ENCODE peak calls at places on chromosome 10, in nine cellular contexts. D is ascending aorta; R is activated naive CD4-positive, alpha-beta T cell; A is HCEC 1CT; C is HFF-Myc; V is PC-9; Z is H54; F is spleen; L is colonic mucosa. G is an unnamed sample.

GRCh38 chr10:119022846-119023552 is 6.5 kb upstream of the NANOS1 start:
- DNase-seq in R (no peak), Z (peak; percentile 84), C (peak; percentile 81), V (peak; percentile 50), D (no peak), L (no peak), A (peak; percentile 84), F (no peak), G (no peak)

GRCh38 chr10:4763960-4764428 is 62.0 kb upstream of the AKR1E2 start:
- DNase-seq in R (no peak), C (peak; percentile 72), D (no peak), L (no peak), A (peak; percentile 95), V (no peak), Z (no peak), F (no peak), G (peak; percentile 33)

GRCh38 chr10:24989867-24990266 is 26.1 kb downstream of the ENKUR start:
- DNase-seq in C (no peak), A (peak; percentile 39), D (no peak), L (no peak), Z (no peak), F (no peak), V (no peak), R (no peak), G (no peak)

GRCh38 chr10:59240581-59241183 is 64.2 kb downstream of the PHYHIPL start:
- DNase-seq in R (no peak), C (peak; percentile 24), Z (no peak), L (peak; percentile 23), F (no peak), V (peak; percentile 4), A (peak; percentile 31), D (no peak), G (peak; percentile 49)

GRCh38 chr10:74292871-74293427 is 141.9 kb downstream of the ADK start:
- DNase-seq in L (no peak), R (no peak), Z (no peak), A (peak; percentile 79), C (no peak), D (no peak), F (no peak), V (peak; percentile 51), G (peak; percentile 34)

GRCh38 chr10:99996934-99997648 is 12.7 kb downstream of the DNMBP start:
- DNase-seq in D (no peak), Z (no peak), A (no peak), L (no peak), C (no peak), R (no peak), F (no peak), V (no peak), G (no peak)

GRCh38 chr10:119419931-119420330 is 122.6 kb downstream of the RGS10 start:
- DNase-seq in V (no peak), R (no peak), Z (no peak), C (no peak), F (no peak), D (no peak), L (no peak), A (no peak), G (no peak)

GRCh38 chr10:69268761-69269416 is 9.4 kb upstream of the HK1 start:
- DNase-seq in V (no peak), L (no peak), F (no peak), A (peak; percentile 72), R (no peak), D (no peak), C (no peak), Z (no peak), G (no peak)

GRCh38 chr10:99630439-99630838 is 10.2 kb upstream of the SLC25A28 start:
- DNase-seq in V (no peak), A (peak; percentile 67), Z (no peak), F (no peak), L (peak; percentile 29), D (no peak), C (no peak), R (no peak), G (peak; percentile 24)

GRCh38 chr10:87585565-87586514 is 73.8 kb upstream of the PAPSS2 start:
- DNase-seq in D (no peak), V (peak; percentile 25), F (no peak), A (peak; percentile 7), C (no peak), R (no peak), Z (no peak), L (peak; percentile 67), G (peak; percentile 41)

GRCh38 chr10:52451817-52452216 is 137.7 kb downstream of the DKK1 start:
- DNase-seq in A (peak; percentile 84), Z (no peak), V (peak; percentile 25), C (no peak), F (no peak), D (no peak), L (no peak), R (no peak), G (no peak)

GRCh38 chr10:31028076-31028475 is 3.6 kb downstream of the ZNF438 start:
- DNase-seq in L (no peak), A (no peak), Z (no peak), F (no peak), V (no peak), C (no peak), R (no peak), D (no peak), G (no peak)

GRCh38 chr10:93390691-93391090 is 91.4 kb downstream of the MYOF start:
- DNase-seq in F (no peak), Z (no peak), V (no peak), C (no peak), L (no peak), D (no peak), A (no peak), R (no peak), G (no peak)

GRCh38 chr10:107671968-107672367 is 507.5 kb upstream of the SORCS1 start:
- DNase-seq in R (no peak), A (no peak), L (no peak), F (no peak), Z (no peak), D (no peak), V (no peak), C (no peak), G (no peak)

GRCh38 chr10:67793313-67793712 is 44.7 kb downstream of the DNAJC12 start:
- DNase-seq in A (no peak), L (no peak), D (no peak), C (no peak), F (no peak), R (no peak), Z (no peak), V (no peak), G (no peak)

GRCh38 chr10:75428434-75429158 is 2.8 kb upstream of the LRMDA start:
- DNase-seq in F (no peak), V (no peak), L (no peak), R (no peak), D (no peak), A (no peak), Z (peak; percentile 94), C (no peak), G (no peak)

GRCh38 chr10:86070278-86070677 is 296.3 kb downstream of the GRID1 start:
- DNase-seq in V (no peak), A (no peak), R (no peak), Z (no peak), D (no peak), L (no peak), C (no peak), F (no peak), G (no peak)

GRCh38 chr10:110919349-110919931 is at the start of gene SHOC2:
- DNase-seq in R (peak; percentile 86), Z (no peak), V (peak; percentile 95), D (peak; percentile 100), C (no peak), L (peak; percentile 99), A (peak; percentile 78), F (peak; percentile 100), G (peak; percentile 94)

GRCh38 chr10:43408331-43408709 is 666 bp downstream of the HNRNPF start:
- DNase-seq in V (no peak), C (no peak), F (no peak), A (no peak), Z (no peak), D (no peak), L (no peak), R (no peak), G (no peak)

GRCh38 chr10:86749835-86750234 is 6.6 kb upstream of the BMPR1A start:
- DNase-seq in C (no peak), R (no peak), A (no peak), V (no peak), D (no peak), L (no peak), Z (no peak), F (no peak), G (no peak)

GRCh38 chr10:93315261-93315660 is 166.9 kb downstream of the MYOF start:
- DNase-seq in F (no peak), V (no peak), D (no peak), L (no peak), Z (no peak), R (no peak), C (no peak), A (no peak), G (no peak)

GRCh38 chr10:68955414-68955785 is 570 bp upstream of the DDX21 start:
- DNase-seq in C (no peak), D (no peak), Z (no peak), F (no peak), R (no peak), L (peak; percentile 18), A (peak; percentile 9), V (no peak), G (peak; percentile 28)

GRCh38 chr10:57338823-57339558 is 928.7 kb downstream of the IPMK start:
- DNase-seq in R (no peak), F (no peak), Z (peak; percentile 6), V (no peak), C (peak; percentile 15), A (peak; percentile 31), L (no peak), D (no peak), G (peak; percentile 45)

GRCh38 chr10:116888380-116889055 is 39.2 kb downstream of the ENO4 start:
- DNase-seq in Z (peak; percentile 73), C (peak; percentile 58), F (no peak), R (no peak), D (no peak), L (peak; percentile 62), A (peak; percentile 80), V (peak; percentile 63), G (peak; percentile 57)

GRCh38 chr10:110528224-110528997 is 30.7 kb downstream of the DUSP5 start:
- DNase-seq in C (no peak), F (no peak), A (no peak), V (no peak), L (no peak), D (no peak), R (no peak), Z (no peak), G (no peak)

GRCh38 chr10:99341860-99342517 is 12.8 kb downstream of the CNNM1 start:
- DNase-seq in C (no peak), V (no peak), Z (no peak), A (peak; percentile 50), R (no peak), F (no peak), L (no peak), D (no peak), G (no peak)

GRCh38 chr10:132534348-132535064 is 3.1 kb upstream of the INPP5A start:
- DNase-seq in D (no peak), C (no peak), V (no peak), F (no peak), Z (no peak), L (no peak), R (no peak), A (no peak), G (no peak)

GRCh38 chr10:10330481-10330880 is 687.2 kb upstream of the CELF2 start:
- DNase-seq in V (no peak), A (peak; percentile 11), D (no peak), C (no peak), R (no peak), L (no peak), Z (no peak), F (no peak), G (no peak)

GRCh38 chr10:100651916-100652315 is 93.5 kb upstream of the PAX2 start:
- DNase-seq in F (no peak), V (no peak), D (no peak), A (no peak), Z (no peak), C (no peak), L (no peak), R (no peak), G (no peak)

GRCh38 chr10:66783296-66783695 is 142.5 kb upstream of the LRRTM3 start:
- DNase-seq in D (no peak), Z (peak; percentile 14), R (no peak), A (no peak), C (no peak), F (no peak), L (no peak), V (no peak), G (no peak)

G was measured in Calu3.